ENCODE peak calls at places on chromosomes 12 and 14, in eight cellular contexts. G, F, V, O, N, C, T and P are unnamed samples.

GRCh38 chr12:122403831-122404230 is 18.6 kb downstream of the CLIP1 start:
- DNase-seq in G (no peak), F (no peak), V (no peak), O (no peak), N (no peak), C (peak), T (no peak), P (no peak)

GRCh38 chr12:131124487-131125280 is 171.0 kb downstream of the ADGRD1 start:
- DNase-seq in G (no peak), F (no peak), V (no peak), O (no peak), N (no peak), C (no peak), T (no peak), P (no peak)

GRCh38 chr12:2266666-2267623 is 214.2 kb downstream of the CACNA1C start:
- DNase-seq in G (no peak), F (no peak), V (no peak), O (no peak), N (no peak), C (no peak), T (no peak), P (no peak)

GRCh38 chr12:110073049-110073831 is 24.9 kb upstream of the C12orf76 start:
- DNase-seq in G (peak), F (peak), V (peak), O (no peak), N (no peak), C (peak), T (peak), P (no peak)

GRCh38 chr12:123363385-123363742 is 1.3 kb downstream of the SBNO1 start:
- DNase-seq in G (no peak), F (no peak), V (no peak), O (peak), N (no peak), C (no peak), T (no peak), P (peak)

GRCh38 chr14:63933110-63933509 is 80.3 kb downstream of the SYNE2 start:
- DNase-seq in G (no peak), F (no peak), V (no peak), O (no peak), N (no peak), C (no peak), T (no peak), P (no peak)

GRCh38 chr12:95700316-95700785 is 90.2 kb downstream of the NTN4 start:
- DNase-seq in G (no peak), F (no peak), V (no peak), O (no peak), N (no peak), C (peak), T (no peak), P (no peak)

GRCh38 chr12:62347922-62348650 is 87.9 kb downstream of the USP15 start:
- DNase-seq in G (no peak), F (no peak), V (no peak), O (no peak), N (no peak), C (no peak), T (no peak), P (no peak)